ENCODE peak calls at places on chromosome 4, in seven cellular contexts. One of them, this sample, is unnamed.

GRCh38 chr4:148173397-148174017 is 268.7 kb downstream of the NR3C2 start:
- DNase-seq in NCI-H1436: no peak
- DNase-seq in GM03348: no peak
- DNase-seq in GM13976: no peak
- DNase-seq in mammary epithelial cell: no peak
- DNase-seq in stimulated activated CD4-positive, alpha-beta T cell treated with anti-CD3 and anti-CD28 coated beads, TNF-alpha, amount 100 ng/mL, for 4 hours: no peak
- DNase-seq in lung: no peak
- DNase-seq in this sample: no peak

GRCh38 chr4:135418353-135418752 is 1216.8 kb upstream of the PABPC4L start:
- DNase-seq in NCI-H1436: no peak
- DNase-seq in mammary epithelial cell: no peak
- DNase-seq in GM03348: no peak
- DNase-seq in stimulated activated CD4-positive, alpha-beta T cell treated with anti-CD3 and anti-CD28 coated beads, TNF-alpha, amount 100 ng/mL, for 4 hours: no peak
- DNase-seq in GM13976: peak; percentile 5
- DNase-seq in lung: no peak
- DNase-seq in this sample: peak; percentile 47

GRCh38 chr4:61877893-61878292 is 677.8 kb downstream of the ADGRL3 start:
- DNase-seq in lung: no peak
- DNase-seq in GM13976: no peak
- DNase-seq in GM03348: no peak
- DNase-seq in mammary epithelial cell: no peak
- DNase-seq in NCI-H1436: no peak
- DNase-seq in stimulated activated CD4-positive, alpha-beta T cell treated with anti-CD3 and anti-CD28 coated beads, TNF-alpha, amount 100 ng/mL, for 4 hours: no peak
- DNase-seq in this sample: no peak

GRCh38 chr4:3107271-3108185 is 33.0 kb downstream of the HTT start:
- DNase-seq in mammary epithelial cell: no peak
- DNase-seq in GM03348: peak; percentile 38
- DNase-seq in GM13976: no peak
- DNase-seq in NCI-H1436: no peak
- DNase-seq in stimulated activated CD4-positive, alpha-beta T cell treated with anti-CD3 and anti-CD28 coated beads, TNF-alpha, amount 100 ng/mL, for 4 hours: no peak
- DNase-seq in lung: no peak
- DNase-seq in this sample: no peak

GRCh38 chr4:128521156-128521555 is 233.5 kb upstream of the PGRMC2 start:
- DNase-seq in lung: no peak
- DNase-seq in stimulated activated CD4-positive, alpha-beta T cell treated with anti-CD3 and anti-CD28 coated beads, TNF-alpha, amount 100 ng/mL, for 4 hours: no peak
- DNase-seq in GM13976: no peak
- DNase-seq in mammary epithelial cell: no peak
- DNase-seq in NCI-H1436: no peak
- DNase-seq in GM03348: no peak
- DNase-seq in this sample: no peak

GRCh38 chr4:155722816-155723499 is 35.9 kb upstream of the GUCY1B1 start:
- DNase-seq in GM13976: no peak
- DNase-seq in lung: no peak
- DNase-seq in mammary epithelial cell: peak; percentile 11
- DNase-seq in stimulated activated CD4-positive, alpha-beta T cell treated with anti-CD3 and anti-CD28 coated beads, TNF-alpha, amount 100 ng/mL, for 4 hours: no peak
- DNase-seq in NCI-H1436: no peak
- DNase-seq in GM03348: no peak
- DNase-seq in this sample: no peak

GRCh38 chr4:11337287-11337686 is 91.4 kb downstream of the HS3ST1 start:
- DNase-seq in stimulated activated CD4-positive, alpha-beta T cell treated with anti-CD3 and anti-CD28 coated beads, TNF-alpha, amount 100 ng/mL, for 4 hours: no peak
- DNase-seq in mammary epithelial cell: no peak
- DNase-seq in lung: no peak
- DNase-seq in GM03348: no peak
- DNase-seq in GM13976: no peak
- DNase-seq in NCI-H1436: no peak
- DNase-seq in this sample: no peak

GRCh38 chr4:70183168-70183939 is 12.2 kb upstream of the ODAM start:
- DNase-seq in mammary epithelial cell: peak; percentile 10
- DNase-seq in lung: no peak
- DNase-seq in GM13976: no peak
- DNase-seq in stimulated activated CD4-positive, alpha-beta T cell treated with anti-CD3 and anti-CD28 coated beads, TNF-alpha, amount 100 ng/mL, for 4 hours: no peak
- DNase-seq in GM03348: peak; percentile 37
- DNase-seq in NCI-H1436: peak; percentile 20
- DNase-seq in this sample: peak; percentile 71

GRCh38 chr4:140790765-140791164 is 34.6 kb upstream of the TBC1D9 start:
- DNase-seq in mammary epithelial cell: peak; percentile 3
- DNase-seq in GM13976: peak; percentile 36
- DNase-seq in NCI-H1436: no peak
- DNase-seq in GM03348: no peak
- DNase-seq in stimulated activated CD4-positive, alpha-beta T cell treated with anti-CD3 and anti-CD28 coated beads, TNF-alpha, amount 100 ng/mL, for 4 hours: no peak
- DNase-seq in lung: no peak
- DNase-seq in this sample: peak; percentile 73

GRCh38 chr4:37324526-37324925 is 80.0 kb downstream of the NWD2 start:
- DNase-seq in GM03348: no peak
- DNase-seq in GM13976: no peak
- DNase-seq in stimulated activated CD4-positive, alpha-beta T cell treated with anti-CD3 and anti-CD28 coated beads, TNF-alpha, amount 100 ng/mL, for 4 hours: no peak
- DNase-seq in lung: no peak
- DNase-seq in NCI-H1436: no peak
- DNase-seq in mammary epithelial cell: no peak
- DNase-seq in this sample: no peak

GRCh38 chr4:93764647-93765246 is 63.8 kb upstream of the ATOH1 start:
- DNase-seq in mammary epithelial cell: peak; percentile 26
- DNase-seq in GM13976: peak; percentile 42
- DNase-seq in stimulated activated CD4-positive, alpha-beta T cell treated with anti-CD3 and anti-CD28 coated beads, TNF-alpha, amount 100 ng/mL, for 4 hours: no peak
- DNase-seq in lung: no peak
- DNase-seq in GM03348: peak; percentile 61
- DNase-seq in NCI-H1436: peak; percentile 53
- DNase-seq in this sample: peak; percentile 56

GRCh38 chr4:173503330-173504180 is 26.5 kb downstream of the HAND2 start:
- DNase-seq in GM13976: no peak
- DNase-seq in GM03348: no peak
- DNase-seq in NCI-H1436: no peak
- DNase-seq in stimulated activated CD4-positive, alpha-beta T cell treated with anti-CD3 and anti-CD28 coated beads, TNF-alpha, amount 100 ng/mL, for 4 hours: no peak
- DNase-seq in lung: no peak
- DNase-seq in mammary epithelial cell: no peak
- DNase-seq in this sample: no peak

GRCh38 chr4:79927931-79928330 is 145.1 kb downstream of the ANTXR2 start:
- DNase-seq in lung: no peak
- DNase-seq in GM13976: no peak
- DNase-seq in NCI-H1436: no peak
- DNase-seq in mammary epithelial cell: peak; percentile 54
- DNase-seq in GM03348: no peak
- DNase-seq in stimulated activated CD4-positive, alpha-beta T cell treated with anti-CD3 and anti-CD28 coated beads, TNF-alpha, amount 100 ng/mL, for 4 hours: no peak
- DNase-seq in this sample: peak; percentile 52

GRCh38 chr4:7397206-7398103 is 37.3 kb downstream of the PSAPL1 start:
- DNase-seq in mammary epithelial cell: peak; percentile 92
- DNase-seq in lung: no peak
- DNase-seq in stimulated activated CD4-positive, alpha-beta T cell treated with anti-CD3 and anti-CD28 coated beads, TNF-alpha, amount 100 ng/mL, for 4 hours: no peak
- DNase-seq in GM13976: no peak
- DNase-seq in GM03348: no peak
- DNase-seq in NCI-H1436: no peak
- DNase-seq in this sample: peak; percentile 33

GRCh38 chr4:15653430-15653829 is 1.7 kb downstream of the FBXL5 start:
- DNase-seq in GM03348: no peak
- DNase-seq in NCI-H1436: no peak
- DNase-seq in stimulated activated CD4-positive, alpha-beta T cell treated with anti-CD3 and anti-CD28 coated beads, TNF-alpha, amount 100 ng/mL, for 4 hours: no peak
- DNase-seq in lung: no peak
- DNase-seq in mammary epithelial cell: no peak
- DNase-seq in GM13976: no peak
- DNase-seq in this sample: no peak

GRCh38 chr4:73944061-73944875 is 37.6 kb downstream of the PF4 start:
- DNase-seq in mammary epithelial cell: peak; percentile 18
- DNase-seq in lung: peak; percentile 35
- DNase-seq in GM03348: peak; percentile 45
- DNase-seq in GM13976: no peak
- DNase-seq in NCI-H1436: no peak
- DNase-seq in stimulated activated CD4-positive, alpha-beta T cell treated with anti-CD3 and anti-CD28 coated beads, TNF-alpha, amount 100 ng/mL, for 4 hours: no peak
- DNase-seq in this sample: peak; percentile 21

GRCh38 chr4:82017680-82018079 is 356.1 kb downstream of the HNRNPD start:
- DNase-seq in NCI-H1436: no peak
- DNase-seq in GM13976: peak; percentile 36
- DNase-seq in lung: no peak
- DNase-seq in stimulated activated CD4-positive, alpha-beta T cell treated with anti-CD3 and anti-CD28 coated beads, TNF-alpha, amount 100 ng/mL, for 4 hours: no peak
- DNase-seq in mammary epithelial cell: peak; percentile 39
- DNase-seq in GM03348: peak; percentile 24
- DNase-seq in this sample: peak; percentile 65

GRCh38 chr4:157895205-157895604 is 277.6 kb downstream of the GASK1B start:
- DNase-seq in stimulated activated CD4-positive, alpha-beta T cell treated with anti-CD3 and anti-CD28 coated beads, TNF-alpha, amount 100 ng/mL, for 4 hours: no peak
- DNase-seq in GM13976: no peak
- DNase-seq in lung: no peak
- DNase-seq in GM03348: no peak
- DNase-seq in mammary epithelial cell: no peak
- DNase-seq in NCI-H1436: no peak
- DNase-seq in this sample: no peak

GRCh38 chr4:64539234-64539849 is 130.1 kb upstream of the TECRL start:
- DNase-seq in GM13976: peak; percentile 46
- DNase-seq in NCI-H1436: peak; percentile 26
- DNase-seq in lung: peak; percentile 45
- DNase-seq in GM03348: peak; percentile 74
- DNase-seq in mammary epithelial cell: peak; percentile 37
- DNase-seq in stimulated activated CD4-positive, alpha-beta T cell treated with anti-CD3 and anti-CD28 coated beads, TNF-alpha, amount 100 ng/mL, for 4 hours: no peak
- DNase-seq in this sample: peak; percentile 77

GRCh38 chr4:105967058-105967658 is 71.9 kb downstream of the NPNT start:
- DNase-seq in lung: no peak
- DNase-seq in GM03348: no peak
- DNase-seq in mammary epithelial cell: no peak
- DNase-seq in stimulated activated CD4-positive, alpha-beta T cell treated with anti-CD3 and anti-CD28 coated beads, TNF-alpha, amount 100 ng/mL, for 4 hours: no peak
- DNase-seq in NCI-H1436: no peak
- DNase-seq in GM13976: no peak
- DNase-seq in this sample: no peak

GRCh38 chr4:169351860-169352259 is 81.1 kb upstream of the SH3RF1 start:
- DNase-seq in GM13976: no peak
- DNase-seq in stimulated activated CD4-positive, alpha-beta T cell treated with anti-CD3 and anti-CD28 coated beads, TNF-alpha, amount 100 ng/mL, for 4 hours: no peak
- DNase-seq in NCI-H1436: no peak
- DNase-seq in lung: no peak
- DNase-seq in GM03348: no peak
- DNase-seq in mammary epithelial cell: no peak
- DNase-seq in this sample: no peak

GRCh38 chr4:150316332-150317205 is 238.3 kb downstream of the DCLK2 start:
- DNase-seq in stimulated activated CD4-positive, alpha-beta T cell treated with anti-CD3 and anti-CD28 coated beads, TNF-alpha, amount 100 ng/mL, for 4 hours: no peak
- DNase-seq in NCI-H1436: no peak
- DNase-seq in mammary epithelial cell: no peak
- DNase-seq in lung: no peak
- DNase-seq in GM03348: peak; percentile 20
- DNase-seq in GM13976: no peak
- DNase-seq in this sample: no peak

GRCh38 chr4:25022741-25023140 is 8.0 kb downstream of the LGI2 start:
- DNase-seq in GM13976: no peak
- DNase-seq in GM03348: no peak
- DNase-seq in lung: no peak
- DNase-seq in mammary epithelial cell: no peak
- DNase-seq in NCI-H1436: no peak
- DNase-seq in stimulated activated CD4-positive, alpha-beta T cell treated with anti-CD3 and anti-CD28 coated beads, TNF-alpha, amount 100 ng/mL, for 4 hours: no peak
- DNase-seq in this sample: no peak

GRCh38 chr4:107006218-107006617 is 29.9 kb downstream of the DKK2 start:
- DNase-seq in lung: no peak
- DNase-seq in GM03348: no peak
- DNase-seq in stimulated activated CD4-positive, alpha-beta T cell treated with anti-CD3 and anti-CD28 coated beads, TNF-alpha, amount 100 ng/mL, for 4 hours: no peak
- DNase-seq in GM13976: peak; percentile 15
- DNase-seq in NCI-H1436: no peak
- DNase-seq in mammary epithelial cell: no peak
- DNase-seq in this sample: no peak

This sample was measured in epithelial cell of esophagus.